ENCODE peak calls at places on chromosomes 1 and 21, in six cellular contexts. P, E, O, U, W and F are unnamed samples.

GRCh38 chr1:205351984-205352713 is 4.6 kb downstream of the KLHDC8A start:
- DNase-seq in P (no peak), W (peak), O (peak), E (no peak), U (peak), F (no peak)

GRCh38 chr1:172322219-172323061 is 98.0 kb upstream of the C1orf105 start:
- DNase-seq in W (peak), P (no peak), U (no peak), O (peak), E (peak), F (peak)

GRCh38 chr1:31793086-31793485 is 22.7 kb downstream of the SPOCD1 start:
- DNase-seq in O (no peak), E (no peak), U (no peak), P (no peak), W (no peak), F (no peak)

GRCh38 chr1:76191561-76191960 is 117.0 kb downstream of the ST6GALNAC3 start:
- DNase-seq in U (no peak), W (no peak), E (no peak), P (no peak), O (no peak), F (no peak)

GRCh38 chr1:234533975-234534876 is 55.2 kb upstream of the TARBP1 start:
- DNase-seq in P (peak), U (peak), O (peak), E (peak), W (peak), F (peak)

GRCh38 chr1:59136541-59137335 is 160.2 kb upstream of the FGGY start:
- DNase-seq in O (no peak), W (peak), E (no peak), U (no peak), P (no peak), F (no peak)

GRCh38 chr1:180175291-180175690 is 20.6 kb downstream of the QSOX1 start:
- DNase-seq in U (no peak), P (no peak), O (no peak), W (no peak), E (no peak), F (no peak)

GRCh38 chr1:26354972-26355371 is 1.0 kb upstream of the CRYBG2 start:
- DNase-seq in E (no peak), U (no peak), W (no peak), O (no peak), P (no peak), F (no peak)

GRCh38 chr1:100552031-100552430 is 14.1 kb downstream of the GPR88 start:
- DNase-seq in O (no peak), U (no peak), E (no peak), W (no peak), P (no peak), F (no peak)

GRCh38 chr1:1554926-1555915 is 14.8 kb upstream of the TMEM240 start:
- DNase-seq in U (no peak), O (peak), E (no peak), P (peak), W (peak), F (peak)

GRCh38 chr1:192575499-192576189 is at the start of gene RGS1:
- DNase-seq in P (no peak), O (peak), E (no peak), U (peak), W (no peak), F (no peak)

GRCh38 chr1:230632273-230632873 is 9.9 kb upstream of the COG2 start:
- DNase-seq in E (no peak), U (peak), P (no peak), W (peak), O (peak), F (no peak)

GRCh38 chr21:38875694-38876492 is 70.2 kb downstream of the ETS2 start:
- DNase-seq in O (no peak), P (no peak), E (peak), W (peak), U (no peak), F (no peak)

GRCh38 chr21:38267991-38268858 is 11.4 kb downstream of the KCNJ15 start:
- DNase-seq in P (no peak), W (peak), E (no peak), O (no peak), U (no peak), F (no peak)

GRCh38 chr1:206930210-206930798 is 8.6 kb upstream of the FCMR start:
- DNase-seq in P (no peak), U (peak), O (no peak), W (no peak), E (no peak), F (no peak)

GRCh38 chr1:59008599-59009347 is 224.9 kb upstream of the JUN start:
- DNase-seq in U (no peak), O (no peak), W (no peak), E (no peak), P (no peak), F (no peak)

GRCh38 chr21:37568415-37568814 is 201.8 kb downstream of the DYRK1A start:
- DNase-seq in O (no peak), W (no peak), E (no peak), P (no peak), U (no peak), F (no peak)